ENCODE peak calls at places on chromosomes 3 and 15, in ten cellular contexts. S is lower lobe of right lung; T is stimulated activated naive B cell treated with anti-CD40 and anti-IgM and Interleukin-4, amounts not matched to agents 10 μg/mL and 1 μg/mL and 100 μg/mL, for 72 hours; G is EH; H is heart left ventricle; U is endothelial cell; K is activated T-helper 1 cell treated with anti-CD3 and anti-CD28 coated beads, Interleukin-12 subunit alpha, Interleukin-12 subunit beta, Interleukin-2, Interleukin-4 antibody, amounts not matched to agents 30 ng/mL and 10 ng/mL and 1 ng/mL, durations not matched to agents 14 hours and 24 hours and 36 hours; N is nephron progenitor cell; B is activated CD4-positive, alpha-beta T cell treated with anti-CD3 and anti-CD28 coated beads, Interleukin-2, amount 50 U/mL, for 24 hours; Z is LoVo. O is an unnamed sample.

GRCh38 chr3:52052831-52053306 is 3.5 kb downstream of the DUSP7 start:
- DNase-seq in U (peak), B (no peak), H (peak), K (peak), N (peak), Z (no peak), T (no peak), G (peak), S (peak), O (peak)

GRCh38 chr15:35886765-35887164 is 340.8 kb upstream of the DPH6 start:
- DNase-seq in G (peak), N (no peak), U (no peak), S (no peak), Z (no peak), H (no peak), K (no peak), T (no peak), B (no peak), O (no peak)

GRCh38 chr3:130700541-130700940 is 46.1 kb downstream of the PIK3R4 start:
- DNase-seq in S (no peak), U (no peak), N (no peak), G (no peak), H (peak), B (no peak), T (no peak), K (no peak), Z (no peak), O (no peak)

GRCh38 chr15:69820819-69821218 is 276.9 kb downstream of the TLE3 start:
- DNase-seq in N (no peak), U (no peak), B (no peak), H (no peak), K (no peak), T (no peak), Z (no peak), G (no peak), S (no peak), O (no peak)

GRCh38 chr15:71117906-71118305 is 2.6 kb downstream of the THSD4 start:
- DNase-seq in H (no peak), N (no peak), G (no peak), K (no peak), Z (no peak), B (no peak), S (no peak), T (no peak), U (no peak), O (no peak)

GRCh38 chr3:126373682-126374601 is 16.7 kb upstream of the KLF15 start:
- DNase-seq in N (no peak), H (no peak), S (no peak), G (peak), B (no peak), T (no peak), K (no peak), Z (no peak), U (no peak), O (peak)

GRCh38 chr3:184771158-184771730 is 40.7 kb upstream of the VPS8 start:
- DNase-seq in H (no peak), T (no peak), K (no peak), Z (no peak), N (peak), G (no peak), U (no peak), B (no peak), S (no peak), O (peak)

GRCh38 chr3:184289426-184289938 is 9.6 kb upstream of the PSMD2 start:
- DNase-seq in N (peak), T (peak), G (peak), S (peak), H (no peak), B (peak), K (peak), U (peak), Z (peak), O (peak)

GRCh38 chr15:51917493-51917892 is 54.1 kb downstream of the LEO1 start:
- DNase-seq in S (peak), N (peak), Z (peak), T (no peak), U (peak), B (no peak), G (peak), H (no peak), K (no peak), O (no peak)

GRCh38 chr3:145251311-145251710 is 909.7 kb downstream of the PLOD2 start:
- DNase-seq in T (no peak), H (no peak), K (no peak), N (no peak), G (no peak), U (no peak), S (no peak), B (no peak), Z (no peak), O (no peak)

GRCh38 chr15:94196536-94196935 is 34.8 kb upstream of the MCTP2 start:
- DNase-seq in B (no peak), K (no peak), S (no peak), N (no peak), H (no peak), Z (no peak), G (peak), T (no peak), U (no peak), O (no peak)

GRCh38 chr15:40038267-40038653 is 721 bp downstream of the SRP14 start:
- DNase-seq in T (no peak), G (peak), S (no peak), H (no peak), Z (peak), U (no peak), B (no peak), N (no peak), K (no peak), O (no peak)

GRCh38 chr3:69671082-69671952 is 67.9 kb upstream of the MITF start:
- DNase-seq in Z (peak), H (peak), K (no peak), B (no peak), S (no peak), T (no peak), G (peak), U (peak), N (peak), O (no peak)

GRCh38 chr3:130276203-130276803 is 69.2 kb upstream of the COL6A5 start:
- DNase-seq in Z (peak), H (no peak), K (no peak), N (peak), G (peak), T (no peak), B (no peak), U (no peak), S (no peak), O (no peak)

GRCh38 chr3:196634224-196634623 is 5.3 kb upstream of the NRROS start:
- DNase-seq in G (no peak), K (no peak), N (no peak), S (no peak), T (peak), U (no peak), B (no peak), Z (no peak), H (peak), O (peak)

GRCh38 chr3:30231277-30232141 is 374.9 kb upstream of the TGFBR2 start:
- DNase-seq in K (no peak), H (peak), G (peak), S (no peak), B (no peak), N (no peak), Z (no peak), U (no peak), T (no peak), O (no peak)

GRCh38 chr3:170428095-170428494 is 9.4 kb downstream of the CLDN11 start:
- DNase-seq in G (no peak), S (no peak), Z (no peak), K (no peak), T (no peak), N (no peak), U (no peak), H (no peak), B (no peak), O (no peak)

GRCh38 chr15:80375968-80376891 is 28.0 kb upstream of the ARNT2 start:
- DNase-seq in B (no peak), U (no peak), N (no peak), G (no peak), T (no peak), K (no peak), S (no peak), Z (no peak), H (no peak), O (no peak)

O was measured in aorta.